ENCODE peak calls at places on chromosomes 1 and 21, in seven cellular contexts. X is hepatocyte, Q is PC-3, P is fibroblast of lung, T is HCT116, D is neural progenitor cell, B is SK-N-SH. V is an unnamed sample.

GRCh38 chr1:184425449-184426277 is 38.8 kb downstream of the C1orf21 start:
- DNase-seq in X (no peak), Q (peak; percentile 67), P (no peak), T (no peak), D (no peak), B (no peak), V (no peak)

GRCh38 chr1:151846062-151846568 is 6.5 kb upstream of the C2CD4D start:
- DNase-seq in X (peak; percentile 51), Q (peak; percentile 80), P (no peak), T (peak; percentile 24), D (no peak), B (no peak), V (peak; percentile 86)

GRCh38 chr1:41622859-41623732 is 138.6 kb upstream of the EDN2 start:
- DNase-seq in X (no peak), Q (peak; percentile 31), P (peak; percentile 45), T (no peak), D (no peak), B (no peak), V (no peak)

GRCh38 chr1:235207202-235207565 is 46.1 kb upstream of the RBM34 start:
- DNase-seq in X (no peak), Q (no peak), P (no peak), T (no peak), D (no peak), B (no peak), V (no peak)

GRCh38 chr1:39453603-39454002 is 37.8 kb upstream of the BMP8A start:
- DNase-seq in X (no peak), Q (no peak), P (peak; percentile 83), T (no peak), D (no peak), B (no peak), V (no peak)

GRCh38 chr1:47771766-47772165 is 225.4 kb downstream of the TRABD2B start:
- DNase-seq in X (no peak), Q (no peak), P (no peak), T (no peak), D (no peak), B (no peak), V (no peak)

GRCh38 chr1:87642581-87643129 is 314.0 kb downstream of the LMO4 start:
- DNase-seq in X (peak; percentile 17), Q (peak; percentile 9), P (no peak), T (no peak), D (peak; percentile 74), B (no peak), V (peak; percentile 90)

GRCh38 chr1:66711420-66711819 is 40.8 kb upstream of the DYNLT5 start:
- DNase-seq in X (no peak), Q (peak; percentile 13), P (no peak), T (no peak), D (peak; percentile 10), B (peak; percentile 25), V (peak; percentile 33)

GRCh38 chr1:4637616-4638346 is 16.6 kb upstream of the AJAP1 start:
- DNase-seq in X (no peak), Q (no peak), P (no peak), T (no peak), D (no peak), B (no peak), V (no peak)

GRCh38 chr1:111179968-111180533 is 20.4 kb downstream of the DENND2D start:
- DNase-seq in X (no peak), Q (no peak), P (no peak), T (no peak), D (no peak), B (no peak), V (no peak)

GRCh38 chr1:157101196-157101595 is 1.6 kb upstream of the ETV3L start:
- DNase-seq in X (no peak), Q (no peak), P (no peak), T (no peak), D (no peak), B (no peak), V (no peak)

GRCh38 chr1:82994866-82995370 is 1004.0 kb downstream of the TTLL7 start:
- DNase-seq in X (no peak), Q (no peak), P (peak; percentile 11), T (no peak), D (no peak), B (no peak), V (no peak)

GRCh38 chr1:168628807-168629206 is 52.4 kb downstream of the XCL1 start:
- DNase-seq in X (no peak), Q (peak; percentile 98), P (peak; percentile 35), T (peak; percentile 78), D (no peak), B (no peak), V (peak; percentile 2)

GRCh38 chr1:246795094-246795671 is 71.0 kb downstream of the SCCPDH start:
- DNase-seq in X (no peak), Q (no peak), P (no peak), T (no peak), D (no peak), B (no peak), V (peak; percentile 48)

GRCh38 chr1:233060595-233060994 is 110.2 kb downstream of the NTPCR start:
- DNase-seq in X (no peak), Q (no peak), P (no peak), T (no peak), D (peak; percentile 24), B (no peak), V (peak; percentile 58)

GRCh38 chr1:32099426-32099825 is 8.4 kb upstream of the KPNA6 start:
- DNase-seq in X (no peak), Q (no peak), P (no peak), T (no peak), D (no peak), B (no peak), V (no peak)

GRCh38 chr1:200240655-200241054 is 169.2 kb downstream of the ZNF281 start:
- DNase-seq in X (no peak), Q (no peak), P (no peak), T (no peak), D (no peak), B (no peak), V (peak; percentile 51)

GRCh38 chr1:158830904-158831507 is at the start of gene MNDA:
- DNase-seq in X (no peak), Q (no peak), P (no peak), T (no peak), D (no peak), B (no peak), V (no peak)

GRCh38 chr1:90452491-90452890 is 264.6 kb downstream of the BARHL2 start:
- DNase-seq in X (no peak), Q (no peak), P (no peak), T (no peak), D (no peak), B (no peak), V (no peak)

GRCh38 chr1:207091185-207091906 is 2.7 kb downstream of the C4BPB start:
- DNase-seq in X (no peak), Q (no peak), P (no peak), T (no peak), D (no peak), B (no peak), V (no peak)
- H3K4me2 ChIP-seq in X (no peak overlapping the region), Q (no peak overlapping the region), P (no peak overlapping the region), T (no peak overlapping the region), D (no peak overlapping the region), B (no peak overlapping the region), V (no peak overlapping the region)

GRCh38 chr21:42093991-42094417 is 22.9 kb downstream of the UMODL1 start:
- DNase-seq in X (peak; percentile 55), Q (peak; percentile 94), P (peak; percentile 83), T (no peak), D (no peak), B (no peak), V (no peak)
- H3K4me3 ChIP-seq in X (no peak overlapping the region), Q (peak overlapping the region; percentile 19), P (no peak overlapping the region), T (no peak overlapping the region), D (no peak overlapping the region), B (no peak overlapping the region), V (no peak overlapping the region)

DNA sequence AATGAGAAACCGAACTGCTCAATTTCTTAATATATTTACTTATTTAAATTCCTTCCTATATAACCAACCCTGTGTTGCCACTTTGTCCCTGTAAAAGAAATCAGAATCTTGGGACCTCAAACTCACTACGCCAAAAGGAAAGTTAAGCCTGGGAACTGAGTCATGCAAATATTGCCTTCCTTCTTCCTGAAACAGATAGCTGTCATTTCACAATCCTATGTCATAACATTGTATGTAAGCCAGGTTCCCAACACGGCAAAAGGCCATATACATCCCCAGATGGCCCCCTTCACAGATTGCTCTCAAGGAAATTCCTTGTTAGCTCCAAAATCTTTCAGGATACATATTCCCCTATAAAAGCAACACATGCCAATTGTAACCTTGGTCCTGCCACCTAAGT is 39.7 kb downstream of the C21orf91 start:
- DNase-seq in X (no peak), Q (no peak), P (no peak), T (no peak), D (no peak), B (no peak), V (no peak)
- H3K4me2 ChIP-seq in X (no peak overlapping the region), Q (no peak overlapping the region), P (no peak overlapping the region), T (no peak overlapping the region), D (no peak overlapping the region), B (no peak overlapping the region), V (no peak overlapping the region)

GRCh38 chr1:224809137-224809536 is 120.3 kb upstream of the DNAH14 start:
- DNase-seq in X (no peak), Q (no peak), P (no peak), T (no peak), D (no peak), B (no peak), V (no peak)

GRCh38 chr1:224804220-224804619 is 125.3 kb upstream of the DNAH14 start:
- DNase-seq in X (no peak), Q (no peak), P (no peak), T (no peak), D (no peak), B (no peak), V (no peak)

GRCh38 chr1:224805889-224806288 is 123.6 kb upstream of the DNAH14 start:
- DNase-seq in X (no peak), Q (no peak), P (no peak), T (no peak), D (no peak), B (no peak), V (no peak)

DNA sequence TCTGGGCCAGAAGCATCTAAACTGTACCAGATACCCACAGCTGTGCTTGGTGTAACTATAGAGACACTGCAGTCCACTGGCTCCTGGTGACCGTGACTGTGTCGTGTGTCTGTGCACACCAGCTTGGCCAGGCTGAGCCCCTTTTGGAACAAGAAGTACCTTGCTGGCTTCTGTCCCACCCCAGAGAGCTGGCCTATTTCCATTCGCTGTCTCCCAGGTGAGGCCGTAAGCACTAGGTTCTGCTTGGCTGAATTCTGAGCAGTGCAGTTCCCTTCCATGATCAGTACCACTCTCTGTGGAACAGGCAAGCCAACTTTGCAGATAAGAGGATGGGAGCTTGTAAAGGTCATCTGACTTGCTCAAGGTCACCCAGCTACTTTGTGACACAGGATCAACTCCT is 119.9 kb upstream of the DNAH14 start:
- DNase-seq in X (no peak), Q (no peak), P (no peak), T (no peak), D (no peak), B (no peak), V (no peak)
- H3K4me3 ChIP-seq in X (no peak overlapping the region), Q (no peak overlapping the region), P (no peak overlapping the region), T (no peak overlapping the region), D (no peak overlapping the region), B (no peak overlapping the region), V (no peak overlapping the region)

GRCh38 chr1:23451452-23451851 is 26.9 kb upstream of the TCEA3 start:
- DNase-seq in X (no peak), Q (no peak), P (no peak), T (no peak), D (no peak), B (no peak), V (no peak)
- H3K4me2 ChIP-seq in X (no peak overlapping the region), Q (peak overlapping the region; percentile 58), P (no peak overlapping the region), T (peak overlapping the region; percentile 60), D (no peak overlapping the region), B (no peak overlapping the region), V (no peak overlapping the region)